ENCODE peak calls at places on chromosomes 13 and 19, in seven cellular contexts. One of them, this sample, is unnamed.

GRCh38 chr13:33285420-33286124 is at the start of gene STARD13:
- DNase-seq in sigmoid colon: peak
- DNase-seq in OCI-LY7: no peak
- DNase-seq in fibroblast of lung: peak
- DNase-seq in WERI-Rb-1: no peak
- DNase-seq in heart right ventricle: peak
- DNase-seq in trophoblast cell: peak
- DNase-seq in this sample: peak

GRCh38 chr19:8042900-8043299 is 9.7 kb upstream of the CCL25 start:
- DNase-seq in trophoblast cell: no peak
- DNase-seq in fibroblast of lung: no peak
- DNase-seq in sigmoid colon: no peak
- DNase-seq in heart right ventricle: no peak
- DNase-seq in WERI-Rb-1: no peak
- DNase-seq in OCI-LY7: no peak
- DNase-seq in this sample: no peak

GRCh38 chr19:49997709-49998108 is 27.5 kb downstream of the VRK3 start:
- DNase-seq in WERI-Rb-1: peak
- DNase-seq in sigmoid colon: no peak
- DNase-seq in fibroblast of lung: peak
- DNase-seq in heart right ventricle: no peak
- DNase-seq in trophoblast cell: peak
- DNase-seq in OCI-LY7: peak
- DNase-seq in this sample: no peak

GRCh38 chr13:36850790-36851438 is 31.9 kb downstream of the RFXAP start:
- DNase-seq in sigmoid colon: no peak
- DNase-seq in fibroblast of lung: no peak
- DNase-seq in OCI-LY7: peak
- DNase-seq in heart right ventricle: no peak
- DNase-seq in trophoblast cell: peak
- DNase-seq in WERI-Rb-1: peak
- DNase-seq in this sample: no peak

GRCh38 chr19:41694196-41694595 is 6.1 kb upstream of the CEACAM7 start:
- DNase-seq in sigmoid colon: no peak
- DNase-seq in WERI-Rb-1: no peak
- DNase-seq in fibroblast of lung: no peak
- DNase-seq in trophoblast cell: no peak
- DNase-seq in heart right ventricle: no peak
- DNase-seq in OCI-LY7: no peak
- DNase-seq in this sample: no peak

GRCh38 chr19:31589109-31589508 is 239.9 kb upstream of the TSHZ3 start:
- DNase-seq in sigmoid colon: no peak
- DNase-seq in fibroblast of lung: no peak
- DNase-seq in heart right ventricle: no peak
- DNase-seq in WERI-Rb-1: no peak
- DNase-seq in OCI-LY7: no peak
- DNase-seq in trophoblast cell: no peak
- DNase-seq in this sample: no peak

GRCh38 chr13:24133396-24133795 is 27.1 kb upstream of the SPATA13 start:
- DNase-seq in fibroblast of lung: no peak
- DNase-seq in OCI-LY7: no peak
- DNase-seq in trophoblast cell: no peak
- DNase-seq in sigmoid colon: no peak
- DNase-seq in heart right ventricle: no peak
- DNase-seq in WERI-Rb-1: no peak
- DNase-seq in this sample: no peak

GRCh38 chr13:20389696-20390525 is 135.7 kb downstream of the CRYL1 start:
- DNase-seq in sigmoid colon: no peak
- DNase-seq in heart right ventricle: no peak
- DNase-seq in WERI-Rb-1: no peak
- DNase-seq in OCI-LY7: no peak
- DNase-seq in fibroblast of lung: no peak
- DNase-seq in trophoblast cell: no peak
- DNase-seq in this sample: no peak

GRCh38 chr19:12969292-12969988 is at the start of gene DAND5:
- DNase-seq in trophoblast cell: no peak
- DNase-seq in fibroblast of lung: no peak
- DNase-seq in sigmoid colon: peak
- DNase-seq in heart right ventricle: peak
- DNase-seq in WERI-Rb-1: peak
- DNase-seq in OCI-LY7: no peak
- DNase-seq in this sample: peak

GRCh38 chr19:49806613-49806946 is 6.5 kb downstream of the FUZ start:
- DNase-seq in sigmoid colon: no peak
- DNase-seq in fibroblast of lung: no peak
- DNase-seq in WERI-Rb-1: no peak
- DNase-seq in trophoblast cell: no peak
- DNase-seq in heart right ventricle: no peak
- DNase-seq in OCI-LY7: no peak
- DNase-seq in this sample: no peak

GRCh38 chr13:102902789-102903347 is 57.0 kb downstream of the ERCC5 start:
- DNase-seq in trophoblast cell: peak
- DNase-seq in sigmoid colon: no peak
- DNase-seq in WERI-Rb-1: no peak
- DNase-seq in heart right ventricle: peak
- DNase-seq in fibroblast of lung: no peak
- DNase-seq in OCI-LY7: no peak
- DNase-seq in this sample: no peak

GRCh38 chr19:23526302-23526701 is 131.0 kb upstream of the ZNF91 start:
- DNase-seq in trophoblast cell: no peak
- DNase-seq in fibroblast of lung: no peak
- DNase-seq in WERI-Rb-1: no peak
- DNase-seq in sigmoid colon: no peak
- DNase-seq in heart right ventricle: no peak
- DNase-seq in OCI-LY7: no peak
- DNase-seq in this sample: no peak

GRCh38 chr19:12064266-12065099 is at the start of gene ZNF844:
- DNase-seq in sigmoid colon: peak
- DNase-seq in trophoblast cell: peak
- DNase-seq in heart right ventricle: peak
- DNase-seq in WERI-Rb-1: peak
- DNase-seq in fibroblast of lung: peak
- DNase-seq in OCI-LY7: peak
- DNase-seq in this sample: peak

GRCh38 chr13:76875256-76875655 is 10.9 kb downstream of the KCTD12 start:
- DNase-seq in heart right ventricle: no peak
- DNase-seq in WERI-Rb-1: no peak
- DNase-seq in OCI-LY7: no peak
- DNase-seq in sigmoid colon: no peak
- DNase-seq in trophoblast cell: no peak
- DNase-seq in fibroblast of lung: peak
- DNase-seq in this sample: no peak

GRCh38 chr13:27542220-27542619 is 78.1 kb downstream of the LNX2 start:
- DNase-seq in OCI-LY7: no peak
- DNase-seq in WERI-Rb-1: no peak
- DNase-seq in fibroblast of lung: no peak
- DNase-seq in trophoblast cell: no peak
- DNase-seq in sigmoid colon: no peak
- DNase-seq in heart right ventricle: no peak
- DNase-seq in this sample: no peak

GRCh38 chr13:98582947-98583346 is 6.0 kb upstream of the STK24 start:
- DNase-seq in OCI-LY7: no peak
- DNase-seq in trophoblast cell: peak
- DNase-seq in heart right ventricle: no peak
- DNase-seq in WERI-Rb-1: no peak
- DNase-seq in sigmoid colon: no peak
- DNase-seq in fibroblast of lung: no peak
- DNase-seq in this sample: no peak
- H3K27ac ChIP-seq in OCI-LY7: no peak
- H3K27ac ChIP-seq in trophoblast cell: peak
- H3K27ac ChIP-seq in heart right ventricle: no peak
- H3K27ac ChIP-seq in WERI-Rb-1: no peak
- H3K27ac ChIP-seq in sigmoid colon: no peak
- H3K27ac ChIP-seq in fibroblast of lung: no peak
- H3K27ac ChIP-seq in this sample: no peak

GRCh38 chr19:15305582-15306334 is 26.6 kb downstream of the BRD4 start:
- DNase-seq in WERI-Rb-1: no peak
- DNase-seq in fibroblast of lung: no peak
- DNase-seq in heart right ventricle: no peak
- DNase-seq in trophoblast cell: no peak
- DNase-seq in sigmoid colon: no peak
- DNase-seq in OCI-LY7: no peak
- DNase-seq in this sample: no peak

GRCh38 chr19:15303105-15303780 is 29.1 kb downstream of the BRD4 start:
- DNase-seq in fibroblast of lung: peak
- DNase-seq in trophoblast cell: peak
- DNase-seq in sigmoid colon: no peak
- DNase-seq in heart right ventricle: no peak
- DNase-seq in OCI-LY7: no peak
- DNase-seq in WERI-Rb-1: no peak
- DNase-seq in this sample: no peak

GRCh38 chr19:15307169-15307568 is 25.2 kb downstream of the BRD4 start:
- DNase-seq in fibroblast of lung: no peak
- DNase-seq in WERI-Rb-1: no peak
- DNase-seq in heart right ventricle: no peak
- DNase-seq in OCI-LY7: no peak
- DNase-seq in sigmoid colon: no peak
- DNase-seq in trophoblast cell: no peak
- DNase-seq in this sample: no peak

GRCh38 chr19:15300533-15301194 is 31.7 kb downstream of the BRD4 start:
- DNase-seq in trophoblast cell: peak
- DNase-seq in fibroblast of lung: peak
- DNase-seq in OCI-LY7: peak
- DNase-seq in heart right ventricle: no peak
- DNase-seq in WERI-Rb-1: no peak
- DNase-seq in sigmoid colon: no peak
- DNase-seq in this sample: no peak

GRCh38 chr19:15304140-15304705 is 28.1 kb downstream of the BRD4 start:
- DNase-seq in heart right ventricle: peak
- DNase-seq in WERI-Rb-1: no peak
- DNase-seq in sigmoid colon: peak
- DNase-seq in OCI-LY7: no peak
- DNase-seq in fibroblast of lung: no peak
- DNase-seq in trophoblast cell: no peak
- DNase-seq in this sample: no peak
- H3K27ac ChIP-seq in heart right ventricle: no peak
- H3K27ac ChIP-seq in WERI-Rb-1: no peak
- H3K27ac ChIP-seq in sigmoid colon: peak
- H3K27ac ChIP-seq in OCI-LY7: peak
- H3K27ac ChIP-seq in fibroblast of lung: peak
- H3K27ac ChIP-seq in trophoblast cell: no peak
- H3K27ac ChIP-seq in this sample: no peak

DNA sequence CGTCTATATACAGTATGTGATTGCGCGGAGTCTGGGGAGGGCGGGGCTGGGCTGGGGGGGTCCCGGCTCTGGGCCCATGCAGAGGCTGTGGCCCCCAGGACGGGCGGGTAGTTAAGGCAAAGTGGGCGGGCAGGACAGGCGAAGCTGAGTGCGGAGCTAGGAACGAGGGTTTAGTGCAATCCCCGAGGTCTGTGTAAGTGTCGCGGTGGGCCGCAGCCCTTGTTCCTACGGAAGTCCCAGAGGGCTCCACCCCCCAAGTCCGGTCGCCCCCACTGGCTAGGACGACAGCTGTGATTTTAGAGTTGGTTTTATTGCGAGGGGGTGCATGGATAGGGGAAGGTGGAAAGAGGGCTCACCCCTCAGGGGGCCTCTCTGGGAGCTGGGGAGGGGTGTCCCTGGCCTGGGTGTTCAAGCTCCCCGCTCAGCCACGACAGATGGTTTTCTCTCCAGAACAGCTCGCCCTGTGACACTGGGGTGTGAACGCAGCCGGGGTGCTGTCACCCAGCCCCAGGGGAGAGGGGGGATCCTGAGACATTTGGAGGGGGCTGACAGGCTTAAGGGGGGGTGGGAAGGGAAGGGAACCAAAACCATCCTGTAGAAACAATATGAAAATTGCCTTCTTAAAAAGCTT is 21.7 kb downstream of the ZBTB7A start:
- DNase-seq in heart right ventricle: no peak
- DNase-seq in fibroblast of lung: no peak
- DNase-seq in sigmoid colon: no peak
- DNase-seq in trophoblast cell: no peak
- DNase-seq in WERI-Rb-1: peak
- DNase-seq in OCI-LY7: no peak
- DNase-seq in this sample: no peak
- H3K27ac ChIP-seq in heart right ventricle: no peak
- H3K27ac ChIP-seq in fibroblast of lung: no peak
- H3K27ac ChIP-seq in sigmoid colon: no peak
- H3K27ac ChIP-seq in trophoblast cell: no peak
- H3K27ac ChIP-seq in WERI-Rb-1: peak
- H3K27ac ChIP-seq in OCI-LY7: no peak
- H3K27ac ChIP-seq in this sample: peak

GRCh38 chr19:17482877-17483604 is 12.7 kb downstream of the SLC27A1 start:
- DNase-seq in OCI-LY7: no peak
- DNase-seq in sigmoid colon: no peak
- DNase-seq in trophoblast cell: no peak
- DNase-seq in WERI-Rb-1: no peak
- DNase-seq in heart right ventricle: no peak
- DNase-seq in fibroblast of lung: no peak
- DNase-seq in this sample: no peak
- H3K27ac ChIP-seq in OCI-LY7: no peak
- H3K27ac ChIP-seq in sigmoid colon: no peak
- H3K27ac ChIP-seq in trophoblast cell: no peak
- H3K27ac ChIP-seq in WERI-Rb-1: no peak
- H3K27ac ChIP-seq in heart right ventricle: no peak
- H3K27ac ChIP-seq in fibroblast of lung: no peak
- H3K27ac ChIP-seq in this sample: no peak

This sample was measured in substantia nigra.